ENCODE peak calls at places on chromosomes 7 and 10, in six cellular contexts. One of them, this sample, is unnamed.

GRCh38 chr7:2018786-2019692 is 213.7 kb downstream of the MAD1L1 start:
- DNase-seq in nephron progenitor cell: no peak
- DNase-seq in WTC11: no peak
- DNase-seq in lower leg skin: peak; percentile 41
- DNase-seq in MM.1S: no peak
- DNase-seq in astrocyte of the spinal cord: peak; percentile 86
- DNase-seq in this sample: no peak

GRCh38 chr10:43905502-43906236 is 257.0 kb upstream of the ZNF32 start:
- DNase-seq in MM.1S: no peak
- DNase-seq in WTC11: no peak
- DNase-seq in lower leg skin: no peak
- DNase-seq in nephron progenitor cell: no peak
- DNase-seq in astrocyte of the spinal cord: no peak
- DNase-seq in this sample: no peak

GRCh38 chr10:89351402-89352038 is 23.7 kb downstream of the IFIT3 start:
- DNase-seq in WTC11: no peak
- DNase-seq in astrocyte of the spinal cord: peak; percentile 62
- DNase-seq in nephron progenitor cell: no peak
- DNase-seq in lower leg skin: no peak
- DNase-seq in MM.1S: peak; percentile 73
- DNase-seq in this sample: peak; percentile 53

GRCh38 chr7:153616808-153617207 is 435.4 kb upstream of the DPP6 start:
- DNase-seq in nephron progenitor cell: peak; percentile 2
- DNase-seq in astrocyte of the spinal cord: no peak
- DNase-seq in WTC11: no peak
- DNase-seq in MM.1S: no peak
- DNase-seq in lower leg skin: no peak
- DNase-seq in this sample: no peak

GRCh38 chr10:132538790-132539421 is 1.3 kb downstream of the INPP5A start:
- DNase-seq in nephron progenitor cell: no peak
- DNase-seq in lower leg skin: no peak
- DNase-seq in MM.1S: no peak
- DNase-seq in astrocyte of the spinal cord: no peak
- DNase-seq in WTC11: peak; percentile 7
- DNase-seq in this sample: no peak

GRCh38 chr10:114244126-114244525 is 5.1 kb downstream of the VWA2 start:
- DNase-seq in MM.1S: no peak
- DNase-seq in lower leg skin: no peak
- DNase-seq in WTC11: no peak
- DNase-seq in nephron progenitor cell: no peak
- DNase-seq in astrocyte of the spinal cord: no peak
- DNase-seq in this sample: no peak

GRCh38 chr10:125700355-125700911 is 17.5 kb upstream of the TEX36 start:
- DNase-seq in MM.1S: no peak
- DNase-seq in WTC11: no peak
- DNase-seq in nephron progenitor cell: no peak
- DNase-seq in astrocyte of the spinal cord: peak; percentile 33
- DNase-seq in lower leg skin: no peak
- DNase-seq in this sample: no peak

GRCh38 chr7:51577390-51577789 is 260.8 kb upstream of the COBL start:
- DNase-seq in lower leg skin: no peak
- DNase-seq in WTC11: no peak
- DNase-seq in MM.1S: no peak
- DNase-seq in nephron progenitor cell: no peak
- DNase-seq in astrocyte of the spinal cord: no peak
- DNase-seq in this sample: no peak

GRCh38 chr7:132580277-132580676 is 4.0 kb upstream of the PLXNA4 start:
- DNase-seq in MM.1S: no peak
- DNase-seq in nephron progenitor cell: no peak
- DNase-seq in lower leg skin: no peak
- DNase-seq in WTC11: no peak
- DNase-seq in astrocyte of the spinal cord: no peak
- DNase-seq in this sample: peak; percentile 36

GRCh38 chr10:84310470-84310869 is 17.9 kb upstream of the CCSER2 start:
- DNase-seq in MM.1S: no peak
- DNase-seq in lower leg skin: no peak
- DNase-seq in nephron progenitor cell: no peak
- DNase-seq in WTC11: no peak
- DNase-seq in astrocyte of the spinal cord: peak; percentile 67
- DNase-seq in this sample: no peak

GRCh38 chr7:74185636-74186035 is 11.5 kb downstream of the EIF4H start:
- DNase-seq in MM.1S: no peak
- DNase-seq in WTC11: no peak
- DNase-seq in astrocyte of the spinal cord: no peak
- DNase-seq in nephron progenitor cell: no peak
- DNase-seq in lower leg skin: no peak
- DNase-seq in this sample: no peak

GRCh38 chr10:1036341-1036791 is 10.7 kb upstream of the IDI2 start:
- DNase-seq in MM.1S: no peak
- DNase-seq in nephron progenitor cell: no peak
- DNase-seq in lower leg skin: no peak
- DNase-seq in WTC11: no peak
- DNase-seq in astrocyte of the spinal cord: peak; percentile 38
- DNase-seq in this sample: peak; percentile 67

GRCh38 chr7:158759245-158759614 is 54.6 kb upstream of the NCAPG2 start:
- DNase-seq in MM.1S: no peak
- DNase-seq in nephron progenitor cell: no peak
- DNase-seq in WTC11: no peak
- DNase-seq in astrocyte of the spinal cord: no peak
- DNase-seq in lower leg skin: no peak
- DNase-seq in this sample: no peak

GRCh38 chr7:158759749-158760444 is 55.3 kb upstream of the NCAPG2 start:
- DNase-seq in MM.1S: no peak
- DNase-seq in lower leg skin: no peak
- DNase-seq in nephron progenitor cell: no peak
- DNase-seq in WTC11: no peak
- DNase-seq in astrocyte of the spinal cord: no peak
- DNase-seq in this sample: no peak

GRCh38 chr7:158761945-158762344 is 57.3 kb upstream of the NCAPG2 start:
- DNase-seq in MM.1S: no peak
- DNase-seq in WTC11: no peak
- DNase-seq in nephron progenitor cell: no peak
- DNase-seq in lower leg skin: no peak
- DNase-seq in astrocyte of the spinal cord: no peak
- DNase-seq in this sample: no peak

GRCh38 chr7:158760445-158760764 is 55.8 kb upstream of the NCAPG2 start:
- DNase-seq in nephron progenitor cell: no peak
- DNase-seq in lower leg skin: no peak
- DNase-seq in astrocyte of the spinal cord: no peak
- DNase-seq in WTC11: no peak
- DNase-seq in MM.1S: no peak
- DNase-seq in this sample: no peak

DNA sequence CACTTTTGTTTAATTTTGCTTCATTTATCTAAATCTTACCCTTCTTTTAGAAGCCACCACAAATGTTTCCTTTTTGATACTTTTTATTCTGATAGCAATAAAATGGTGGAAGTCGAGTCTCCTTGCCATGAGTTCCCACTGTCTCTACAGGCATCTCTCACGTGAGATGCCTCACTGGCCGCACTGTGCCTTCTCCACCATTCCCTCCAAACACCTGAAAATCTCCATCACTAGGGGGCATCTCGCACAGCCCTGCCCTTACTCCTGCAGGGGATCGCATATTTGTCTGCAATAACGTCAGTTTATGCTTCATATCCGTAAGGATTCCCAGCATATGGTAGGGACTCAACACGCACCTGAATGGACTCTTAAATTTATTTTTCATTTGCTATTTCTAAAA is 56.3 kb upstream of the NCAPG2 start:
- DNase-seq in lower leg skin: no peak
- DNase-seq in MM.1S: no peak
- DNase-seq in WTC11: no peak
- DNase-seq in astrocyte of the spinal cord: no peak
- DNase-seq in nephron progenitor cell: no peak
- DNase-seq in this sample: no peak
- TF ChIP-seq CTCF in lower leg skin: no peak
- TF ChIP-seq CTCF in MM.1S: no peak
- TF ChIP-seq CTCF in WTC11: no peak
- TF ChIP-seq CTCF in astrocyte of the spinal cord: peak; percentile 35
- TF ChIP-seq CTCF in nephron progenitor cell: no peak
- TF ChIP-seq CTCF in this sample: no peak

GRCh38 chr7:29243777-29244655 is 49.4 kb downstream of the CHN2 start:
- DNase-seq in MM.1S: peak; percentile 57
- DNase-seq in astrocyte of the spinal cord: no peak
- DNase-seq in nephron progenitor cell: no peak
- DNase-seq in lower leg skin: no peak
- DNase-seq in WTC11: peak; percentile 71
- DNase-seq in this sample: no peak
- TF ChIP-seq CTCF in MM.1S: peak; percentile 63
- TF ChIP-seq CTCF in astrocyte of the spinal cord: no peak
- TF ChIP-seq CTCF in nephron progenitor cell: no peak
- TF ChIP-seq CTCF in lower leg skin: no peak
- TF ChIP-seq CTCF in WTC11: no peak
- TF ChIP-seq CTCF in this sample: no peak

DNA sequence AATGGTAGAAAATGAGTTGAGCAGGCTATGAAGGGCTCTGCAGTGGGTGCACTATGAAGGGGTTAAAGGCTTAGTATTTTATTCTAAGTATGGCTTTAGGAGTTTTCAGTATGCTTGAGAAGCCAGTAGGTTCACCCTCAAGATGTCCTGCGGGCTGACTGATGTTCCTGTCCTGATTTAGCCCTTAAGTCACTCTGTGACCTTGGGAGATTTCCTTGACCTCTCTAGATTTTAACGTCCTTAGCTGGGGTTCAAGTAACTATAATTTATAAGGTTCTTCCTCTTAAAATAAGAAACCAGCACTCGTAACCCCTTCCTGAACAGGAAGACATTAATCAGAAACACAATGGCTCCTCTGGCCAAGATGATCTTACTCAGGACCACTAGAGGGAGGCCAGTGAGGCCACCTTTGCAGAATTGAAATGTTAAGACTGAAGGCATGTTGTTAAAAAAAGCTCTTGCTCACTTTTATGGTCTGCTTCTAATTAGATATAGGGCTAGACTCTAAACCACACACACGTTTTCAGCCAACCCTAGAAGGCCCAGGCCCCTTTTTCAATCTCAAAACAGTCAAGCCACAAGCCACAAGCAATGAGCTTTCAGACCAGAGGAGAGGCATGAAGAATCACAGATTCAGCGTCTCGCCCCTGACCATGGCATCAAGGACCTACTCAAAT is 42.0 kb downstream of the CDK1 start:
- DNase-seq in lower leg skin: no peak
- DNase-seq in WTC11: no peak
- DNase-seq in MM.1S: peak; percentile 54
- DNase-seq in astrocyte of the spinal cord: peak; percentile 88
- DNase-seq in nephron progenitor cell: peak; percentile 9
- DNase-seq in this sample: peak; percentile 11
- TF ChIP-seq CTCF in lower leg skin: no peak
- TF ChIP-seq CTCF in WTC11: no peak
- TF ChIP-seq CTCF in MM.1S: peak; percentile 50
- TF ChIP-seq CTCF in astrocyte of the spinal cord: peak; percentile 65
- TF ChIP-seq CTCF in nephron progenitor cell: peak; percentile 37
- TF ChIP-seq CTCF in this sample: peak; percentile 29

GRCh38 chr7:85829817-85830432 is 643.1 kb upstream of the SEMA3D start:
- DNase-seq in WTC11: no peak
- DNase-seq in lower leg skin: no peak
- DNase-seq in nephron progenitor cell: no peak
- DNase-seq in MM.1S: peak; percentile 33
- DNase-seq in astrocyte of the spinal cord: peak; percentile 25
- DNase-seq in this sample: no peak
- TF ChIP-seq CTCF in WTC11: no peak
- TF ChIP-seq CTCF in lower leg skin: no peak
- TF ChIP-seq CTCF in nephron progenitor cell: no peak
- TF ChIP-seq CTCF in MM.1S: peak; percentile 33
- TF ChIP-seq CTCF in astrocyte of the spinal cord: peak; percentile 34
- TF ChIP-seq CTCF in this sample: no peak

DNA sequence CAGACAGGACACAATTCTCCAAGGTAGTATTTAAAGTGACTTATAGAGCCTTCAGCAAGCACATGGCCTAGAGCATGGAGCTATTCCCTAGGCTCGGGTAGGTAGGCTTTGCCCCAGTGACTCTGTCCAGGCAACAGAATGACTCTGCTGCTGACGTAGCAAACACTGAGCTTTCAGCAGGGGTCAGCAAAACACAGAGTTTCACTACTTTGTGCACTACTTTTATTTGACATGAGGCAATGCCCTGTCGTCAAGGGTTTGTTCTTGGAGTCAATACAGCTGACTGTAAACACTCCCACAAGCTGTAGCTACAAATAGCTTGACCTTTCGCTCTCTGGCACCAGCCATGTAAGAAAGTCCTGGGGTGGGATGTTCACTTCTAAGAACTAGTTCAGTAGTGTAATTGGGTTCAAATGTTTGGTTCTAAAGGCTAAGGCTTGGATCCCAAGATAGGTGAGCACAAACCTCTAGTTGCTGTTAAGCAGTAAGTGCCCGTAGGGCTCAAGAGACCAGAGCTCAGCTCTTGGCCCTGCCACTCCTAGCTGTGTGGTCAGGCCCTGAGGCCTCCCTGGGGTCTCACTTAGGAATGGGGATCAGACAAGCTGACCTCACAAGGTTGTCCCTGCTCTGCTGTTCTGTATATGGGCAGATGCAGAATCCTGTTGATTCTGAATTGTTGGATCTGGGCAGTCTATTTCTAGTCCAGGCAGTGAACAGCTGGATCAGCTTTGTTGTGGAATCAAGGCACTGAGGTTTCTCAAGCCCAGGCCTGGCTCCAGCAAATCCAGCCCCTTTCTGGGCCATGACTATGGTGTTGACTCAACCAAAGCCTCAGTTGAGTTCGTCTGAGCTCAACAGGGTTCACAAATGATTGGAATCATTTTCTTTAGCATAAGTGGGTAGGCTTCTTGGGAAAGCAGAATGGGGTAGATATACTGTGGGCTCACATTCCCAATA is 10.7 kb downstream of the NODAL start:
- DNase-seq in WTC11: peak; percentile 33
- DNase-seq in nephron progenitor cell: no peak
- DNase-seq in astrocyte of the spinal cord: peak; percentile 51
- DNase-seq in MM.1S: peak; percentile 74
- DNase-seq in lower leg skin: peak; percentile 65
- DNase-seq in this sample: no peak
- TF ChIP-seq CTCF in WTC11: no peak
- TF ChIP-seq CTCF in nephron progenitor cell: no peak
- TF ChIP-seq CTCF in astrocyte of the spinal cord: no peak
- TF ChIP-seq CTCF in MM.1S: peak; percentile 23
- TF ChIP-seq CTCF in lower leg skin: no peak
- TF ChIP-seq CTCF in this sample: no peak

GRCh38 chr7:105268056-105268455 is 120.7 kb downstream of the SRPK2 start:
- DNase-seq in lower leg skin: no peak
- DNase-seq in astrocyte of the spinal cord: peak; percentile 49
- DNase-seq in MM.1S: no peak
- DNase-seq in WTC11: no peak
- DNase-seq in nephron progenitor cell: no peak
- DNase-seq in this sample: no peak
- TF ChIP-seq CTCF in lower leg skin: no peak
- TF ChIP-seq CTCF in astrocyte of the spinal cord: no peak
- TF ChIP-seq CTCF in MM.1S: no peak
- TF ChIP-seq CTCF in WTC11: no peak
- TF ChIP-seq CTCF in nephron progenitor cell: no peak
- TF ChIP-seq CTCF in this sample: no peak

GRCh38 chr7:101707587-101707986 is 78.5 kb upstream of the MYL10 start:
- DNase-seq in MM.1S: no peak
- DNase-seq in astrocyte of the spinal cord: no peak
- DNase-seq in WTC11: no peak
- DNase-seq in lower leg skin: no peak
- DNase-seq in nephron progenitor cell: no peak
- DNase-seq in this sample: no peak
- TF ChIP-seq CTCF in MM.1S: no peak
- TF ChIP-seq CTCF in astrocyte of the spinal cord: no peak
- TF ChIP-seq CTCF in WTC11: no peak
- TF ChIP-seq CTCF in lower leg skin: no peak
- TF ChIP-seq CTCF in nephron progenitor cell: no peak
- TF ChIP-seq CTCF in this sample: no peak

GRCh38 chr10:93875032-93875358 is 18.8 kb upstream of the SLC35G1 start:
- DNase-seq in WTC11: no peak
- DNase-seq in lower leg skin: no peak
- DNase-seq in astrocyte of the spinal cord: no peak
- DNase-seq in nephron progenitor cell: no peak
- DNase-seq in MM.1S: no peak
- DNase-seq in this sample: no peak
- TF ChIP-seq CTCF in WTC11: no peak
- TF ChIP-seq CTCF in lower leg skin: no peak
- TF ChIP-seq CTCF in astrocyte of the spinal cord: no peak
- TF ChIP-seq CTCF in nephron progenitor cell: no peak
- TF ChIP-seq CTCF in MM.1S: no peak
- TF ChIP-seq CTCF in this sample: no peak

This sample was measured in GM13977.